ENCODE peak calls at places on chromosomes 1 and 21, in four cellular contexts. F is tibial artery, I is HCT116, S is keratinocyte. H is an unnamed sample. For H3K36me3, the result is how much of the 10 kb centered on the place peaks cover.

GRCh38 chr1:69967245-69967766 is 238.1 kb downstream of the LRRC40 start:
- DNase-seq in F (no peak), I (no peak), S (no peak), H (no peak)

GRCh38 chr21:42102516-42102915 is 31.4 kb downstream of the UMODL1 start:
- DNase-seq in F (no peak), I (no peak), S (no peak), H (no peak)

GRCh38 chr1:84365225-84366221 is 32.8 kb upstream of the DNASE2B start:
- DNase-seq in F (no peak), I (peak), S (peak), H (peak)

GRCh38 chr1:204941415-204942338 is 71.0 kb downstream of the NFASC start:
- DNase-seq in F (no peak), I (peak), S (no peak), H (no peak)

GRCh38 chr1:230032882-230033281 is 34.2 kb upstream of the GALNT2 start:
- DNase-seq in F (no peak), I (no peak), S (no peak), H (no peak)

GRCh38 chr1:49728377-49728776 is 295.4 kb downstream of the AGBL4 start:
- DNase-seq in F (no peak), I (no peak), S (no peak), H (no peak)

GRCh38 chr1:214650664-214651063 is 47.7 kb downstream of the CENPF start:
- DNase-seq in F (no peak), I (no peak), S (no peak), H (no peak)

GRCh38 chr1:21491483-21492170 is 17.6 kb upstream of the ALPL start:
- DNase-seq in F (no peak), I (no peak), S (no peak), H (no peak)

GRCh38 chr1:86762336-86762735 is 58.0 kb downstream of the SH3GLB1 start:
- DNase-seq in F (no peak), I (no peak), S (no peak), H (no peak)

GRCh38 chr1:59596432-59596831 is 218.3 kb upstream of the HOOK1 start:
- DNase-seq in F (no peak), I (no peak), S (peak), H (peak)

GRCh38 chr1:65691152-65691900 is 101.4 kb upstream of the PDE4B start:
- DNase-seq in F (no peak), I (no peak), S (no peak), H (no peak)

GRCh38 chr1:94501925-94502324 is 39.6 kb downstream of the F3 start:
- DNase-seq in F (no peak), I (no peak), S (no peak), H (no peak)

GRCh38 chr1:200174525-200174924 is 147.0 kb downstream of the NR5A2 start:
- DNase-seq in F (no peak), I (no peak), S (no peak), H (no peak)

DNA sequence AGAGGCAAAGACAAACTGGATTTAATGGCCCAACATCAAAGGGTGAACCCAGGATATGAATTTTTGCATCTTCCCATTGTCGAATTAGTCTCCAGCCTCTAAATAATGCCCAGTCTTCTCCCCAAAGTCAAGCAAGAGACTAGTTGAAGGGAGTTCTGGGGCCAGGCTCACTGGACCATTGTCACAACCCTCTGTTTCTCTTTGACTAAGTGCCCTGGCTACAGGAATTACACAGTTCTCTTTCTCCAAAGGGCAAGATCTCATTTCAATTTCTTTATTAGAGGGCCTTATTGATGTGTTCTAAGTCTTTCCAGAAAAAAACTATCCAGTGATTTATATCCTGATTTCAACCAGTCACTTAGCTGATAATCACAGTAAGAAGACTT is 26.5 kb downstream of the CD53 start:
- DNase-seq in F (no peak), I (no peak), S (no peak), H (no peak)
- H3K36me3 ChIP-seq in F (under half), I (under half), S (under half), H (under half)

GRCh38 chr21:46416551-46416950 is 42.1 kb upstream of the DIP2A start:
- DNase-seq in F (no peak), I (no peak), S (no peak), H (no peak)
- H3K36me3 ChIP-seq in F (half or more), I (under half), S (under half), H (under half)

GRCh38 chr1:231264642-231265041 is 23.6 kb downstream of the GNPAT start:
- DNase-seq in F (no peak), I (no peak), S (no peak), H (no peak)
- H3K36me3 ChIP-seq in F (half or more), I (under half), S (under half), H (under half)

GRCh38 chr1:30258471-30258870 is 464.9 kb downstream of the MATN1 start:
- DNase-seq in F (no peak), I (no peak), S (no peak), H (no peak)
- H3K36me3 ChIP-seq in F (under half), I (under half), S (under half), H (under half)

GRCh38 chr1:179788259-179788658 is 45.2 kb downstream of the FAM163A start:
- DNase-seq in F (no peak), I (no peak), S (no peak), H (no peak)
- H3K36me3 ChIP-seq in F (under half), I (under half), S (under half), H (under half)

DNA sequence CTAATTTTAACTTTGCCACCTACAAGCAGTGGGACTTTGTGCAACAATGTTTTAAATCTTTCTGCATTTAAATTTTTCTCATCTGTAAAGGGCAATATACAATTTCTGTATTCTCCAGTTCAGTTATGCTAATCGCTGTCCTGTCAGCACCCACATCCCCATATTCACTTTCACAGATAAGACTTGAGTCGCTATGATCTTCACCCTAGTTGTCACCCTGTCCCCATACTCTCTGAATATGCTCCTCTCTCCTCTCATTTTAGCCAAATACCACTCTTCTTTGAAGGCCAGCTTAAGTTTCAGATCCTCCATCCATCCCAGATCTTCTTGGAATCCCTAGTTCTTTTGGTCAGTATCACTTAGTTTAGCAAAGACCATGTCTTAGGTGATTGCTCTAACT is 8.9 kb downstream of the DDR2 start:
- DNase-seq in F (no peak), I (no peak), S (no peak), H (no peak)
- H3K36me3 ChIP-seq in F (under half), I (under half), S (under half), H (under half)

GRCh38 chr1:23434260-23434775 is 9.8 kb upstream of the TCEA3 start:
- DNase-seq in F (no peak), I (no peak), S (no peak), H (no peak)
- H3K36me3 ChIP-seq in F (half or more), I (under half), S (under half), H (under half)

GRCh38 chr1:235832011-235832410 is 34.7 kb downstream of the LYST start:
- DNase-seq in F (no peak), I (no peak), S (no peak), H (no peak)

GRCh38 chr1:235826102-235826854 is 40.4 kb downstream of the LYST start:
- DNase-seq in F (no peak), I (no peak), S (no peak), H (no peak)

GRCh38 chr1:235835226-235835625 is 31.5 kb downstream of the LYST start:
- DNase-seq in F (peak), I (no peak), S (no peak), H (no peak)

GRCh38 chr1:235834620-235835019 is 32.1 kb downstream of the LYST start:
- DNase-seq in F (no peak), I (no peak), S (no peak), H (no peak)

DNA sequence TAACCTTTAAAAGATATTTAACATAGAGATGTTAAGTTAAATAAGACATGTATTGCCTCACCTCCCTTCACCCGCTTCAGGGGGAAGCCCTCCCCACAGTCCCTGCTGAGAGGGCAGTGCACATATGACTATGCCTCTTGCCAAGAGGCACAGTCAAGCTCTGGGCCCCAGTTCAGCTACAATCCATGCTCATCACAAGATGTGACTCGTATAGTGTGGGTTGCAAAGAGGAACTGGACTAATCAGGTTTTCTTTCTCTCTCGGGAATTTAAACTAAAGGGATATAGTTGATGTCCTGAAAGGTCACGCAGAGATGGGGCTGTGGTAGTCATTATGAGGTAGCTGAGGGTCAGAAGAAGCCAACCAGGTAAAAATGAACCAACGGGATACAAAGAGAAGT is 35.6 kb downstream of the LYST start:
- DNase-seq in F (no peak), I (no peak), S (no peak), H (peak)
- H3K36me3 ChIP-seq in F (under half), I (under half), S (under half), H (under half)

DNA sequence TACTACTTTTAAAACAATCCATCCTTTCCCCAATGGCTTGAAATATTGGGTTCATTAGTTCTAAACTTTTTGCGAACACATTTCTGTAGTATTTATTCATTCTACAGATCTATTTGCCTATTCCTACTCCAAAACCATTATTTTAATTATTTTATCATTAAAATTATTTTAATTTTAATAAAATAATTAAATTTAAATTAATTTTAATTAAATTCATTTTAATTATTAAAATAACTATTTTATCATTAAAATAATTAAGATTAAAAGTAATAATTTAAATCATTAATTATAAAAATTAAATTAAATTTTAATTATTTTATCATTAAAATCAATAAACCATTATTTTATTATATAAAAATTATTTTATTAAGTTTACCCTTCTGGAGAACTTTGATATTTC is 15.6 kb downstream of the EDEM3 start:
- DNase-seq in F (no peak), I (no peak), S (no peak), H (no peak)
- H3K36me3 ChIP-seq in F (under half), I (under half), S (under half), H (under half)

H was measured in kidney epithelial cell.